ENCODE peak calls at places on chromosome 21, in ten cellular contexts. B is CD8-positive, alpha-beta memory T cell; J is activated gamma-delta T cell treated with anti-CD3 and anti-CD28 coated beads, Interleukin-2, amount 50 U/mL, for 16 hours; Q is activated naive CD8-positive, alpha-beta T cell treated with anti-CD3 and anti-CD28 coated beads, Interleukin-2, amount 50 U/mL, for 24 hours; F is H7; R is fibroblast of mammary gland; P is SJSA1; C is BJ; G is fibroblast of pulmonary artery; Y is hypothalamus. D is an unnamed sample.

GRCh38 chr21:46437096-46437498 is 21.6 kb upstream of the DIP2A start:
- DNase-seq in B (no peak), J (no peak), Q (no peak), F (peak; percentile 52), R (no peak), P (no peak), C (no peak), G (no peak), Y (no peak), D (no peak)

GRCh38 chr21:26966978-26967913 is at the start of gene ADAMTS5:
- DNase-seq in B (no peak), J (no peak), Q (no peak), F (peak; percentile 74), R (peak; percentile 82), P (peak; percentile 82), C (no peak), G (peak; percentile 64), Y (no peak), D (peak; percentile 74)

GRCh38 chr21:43278359-43278758 is 109.6 kb downstream of the CRYAA start:
- DNase-seq in B (no peak), J (no peak), Q (no peak), F (peak; percentile 86), R (no peak), P (no peak), C (no peak), G (no peak), Y (no peak), D (no peak)

GRCh38 chr21:33383056-33383888 is 19.9 kb upstream of the IFNGR2 start:
- DNase-seq in B (peak; percentile 55), J (peak; percentile 49), Q (peak; percentile 81), F (no peak), R (peak; percentile 93), P (peak; percentile 78), C (no peak), G (peak; percentile 79), Y (no peak), D (no peak)

GRCh38 chr21:43291347-43291950 is 122.6 kb downstream of the CRYAA start:
- DNase-seq in B (no peak), J (no peak), Q (no peak), F (no peak), R (no peak), P (no peak), C (no peak), G (no peak), Y (no peak), D (no peak)

GRCh38 chr21:32457360-32457840 is 44.9 kb downstream of the EVA1C start:
- DNase-seq in B (no peak), J (no peak), Q (no peak), F (peak; percentile 23), R (peak; percentile 48), P (peak; percentile 61), C (no peak), G (peak; percentile 51), Y (no peak), D (no peak)

GRCh38 chr21:44059710-44060109 is 47.5 kb upstream of the PWP2 start:
- DNase-seq in B (no peak), J (no peak), Q (no peak), F (no peak), R (no peak), P (no peak), C (no peak), G (no peak), Y (no peak), D (no peak)

GRCh38 chr21:24705201-24705600 is 902.1 kb downstream of the MRPL39 start:
- DNase-seq in B (no peak), J (no peak), Q (no peak), F (no peak), R (no peak), P (no peak), C (no peak), G (no peak), Y (no peak), D (no peak)

GRCh38 chr21:17513214-17514123 is 626 bp downstream of the CXADR start:
- DNase-seq in B (peak; percentile 1), J (peak; percentile 1), Q (peak; percentile 19), F (peak; percentile 77), R (peak; percentile 16), P (peak; percentile 40), C (no peak), G (peak; percentile 42), Y (peak; percentile 35), D (peak; percentile 80)

GRCh38 chr21:35521293-35521692 is 472.2 kb upstream of the RUNX1 start:
- DNase-seq in B (no peak), J (no peak), Q (no peak), F (peak; percentile 48), R (no peak), P (no peak), C (no peak), G (no peak), Y (no peak), D (no peak)

GRCh38 chr21:32480381-32480780 is 67.9 kb downstream of the EVA1C start:
- DNase-seq in B (no peak), J (no peak), Q (no peak), F (no peak), R (no peak), P (no peak), C (no peak), G (no peak), Y (no peak), D (no peak)

GRCh38 chr21:44989538-44989888 is 49.7 kb downstream of the SLX9 start:
- DNase-seq in B (no peak), J (no peak), Q (no peak), F (no peak), R (peak; percentile 15), P (no peak), C (no peak), G (peak; percentile 41), Y (no peak), D (no peak)

GRCh38 chr21:25421327-25422028 is 185.8 kb downstream of the MRPL39 start:
- DNase-seq in B (peak; percentile 50), J (peak; percentile 19), Q (peak; percentile 56), F (peak; percentile 17), R (peak; percentile 72), P (no peak), C (no peak), G (peak; percentile 44), Y (no peak), D (peak; percentile 50)

GRCh38 chr21:20996421-20997307 is 1.5 kb upstream of the NCAM2 start:
- DNase-seq in B (no peak), J (no peak), Q (no peak), F (peak; percentile 24), R (no peak), P (no peak), C (no peak), G (peak; percentile 26), Y (no peak), D (no peak)

GRCh38 chr21:26115899-26116298 is 54.7 kb downstream of the APP start:
- DNase-seq in B (no peak), J (no peak), Q (no peak), F (no peak), R (peak; percentile 88), P (no peak), C (peak; percentile 67), G (peak; percentile 90), Y (no peak), D (no peak)

GRCh38 chr21:28336299-28336698 is 656.4 kb downstream of the LTN1 start:
- DNase-seq in B (no peak), J (no peak), Q (no peak), F (no peak), R (peak; percentile 94), P (no peak), C (peak; percentile 55), G (peak; percentile 92), Y (no peak), D (no peak)

GRCh38 chr21:21045538-21045937 is 47.3 kb downstream of the NCAM2 start:
- DNase-seq in B (no peak), J (no peak), Q (no peak), F (no peak), R (peak; percentile 42), P (no peak), C (no peak), G (no peak), Y (no peak), D (no peak)

GRCh38 chr21:36744190-36744559 is 45.3 kb downstream of the SIM2 start:
- DNase-seq in B (no peak), J (no peak), Q (no peak), F (no peak), R (no peak), P (no peak), C (no peak), G (no peak), Y (no peak), D (no peak)

GRCh38 chr21:36718951-36719501 is 20.1 kb downstream of the SIM2 start:
- DNase-seq in B (no peak), J (no peak), Q (no peak), F (peak; percentile 41), R (no peak), P (no peak), C (no peak), G (no peak), Y (peak; percentile 3), D (no peak)

GRCh38 chr21:41316641-41317392 is at the start of gene FAM3B:
- DNase-seq in B (no peak), J (no peak), Q (no peak), F (peak; percentile 93), R (no peak), P (no peak), C (no peak), G (no peak), Y (no peak), D (no peak)

GRCh38 chr21:39564200-39564599 is 48.5 kb upstream of the B3GALT5 start:
- DNase-seq in B (no peak), J (no peak), Q (no peak), F (no peak), R (no peak), P (no peak), C (no peak), G (no peak), Y (no peak), D (no peak)

GRCh38 chr21:28224191-28224755 is 768.4 kb downstream of the LTN1 start:
- DNase-seq in B (no peak), J (no peak), Q (no peak), F (no peak), R (no peak), P (no peak), C (no peak), G (no peak), Y (no peak), D (no peak)

GRCh38 chr21:27505516-27505915 is 538.6 kb upstream of the ADAMTS5 start:
- DNase-seq in B (no peak), J (no peak), Q (no peak), F (no peak), R (peak; percentile 79), P (no peak), C (peak; percentile 79), G (peak; percentile 49), Y (no peak), D (no peak)

D was measured in D341Med.